ENCODE peak calls at places on chromosomes 16 and 17, in six cellular contexts. N is H1, D is IMR-90, G is H9, F is neuronal stem cell, I is mesendoderm. W is an unnamed sample.

GRCh38 chr16:48165961-48166578 is 10.3 kb upstream of the ABCC12 start:
- DNase-seq in N (no peak), I (peak), G (no peak), F (no peak), D (peak), W (peak)

GRCh38 chr16:67169642-67170167 is 633 bp upstream of the NOL3 start:
- DNase-seq in N (peak), I (peak), D (no peak), F (no peak), G (peak), W (peak)

GRCh38 chr17:13352747-13353415 is 248.8 kb downstream of the HS3ST3A1 start:
- DNase-seq in N (no peak), G (no peak), I (no peak), F (no peak), D (no peak), W (no peak)

GRCh38 chr17:61551255-61551742 is 39.7 kb downstream of the NACA2 start:
- DNase-seq in I (peak), G (no peak), F (peak), D (peak), N (no peak), W (peak)

GRCh38 chr16:54927125-54928015 is 3.3 kb upstream of the IRX5 start:
- DNase-seq in I (peak), D (no peak), F (no peak), N (no peak), G (no peak), W (no peak)

GRCh38 chr17:17385502-17385901 is 82.3 kb downstream of the NT5M start:
- DNase-seq in D (no peak), N (no peak), I (no peak), F (peak), G (no peak), W (no peak)

GRCh38 chr16:7526736-7527135 is 194.1 kb downstream of the RBFOX1 start:
- DNase-seq in G (no peak), D (no peak), N (no peak), F (no peak), I (peak), W (no peak)

GRCh38 chr17:66673668-66674276 is 161.1 kb upstream of the CACNG5 start:
- DNase-seq in I (peak), D (peak), G (peak), N (peak), F (peak), W (peak)

GRCh38 chr17:71434716-71435115 is 686.1 kb upstream of the SOX9 start:
- DNase-seq in D (no peak), G (no peak), F (no peak), N (no peak), I (no peak), W (no peak)

GRCh38 chr16:75534560-75535205 is 1.2 kb downstream of the CHST5 start:
- DNase-seq in D (no peak), N (no peak), G (no peak), F (no peak), I (no peak), W (no peak)

GRCh38 chr17:77087650-77088454 is 52.9 kb upstream of the SEC14L1 start:
- DNase-seq in D (no peak), G (no peak), I (no peak), F (no peak), N (no peak), W (no peak)
- H4K8ac ChIP-seq in D (peak), G (no peak), I (peak), F (no peak), N (peak), W (peak)

DNA sequence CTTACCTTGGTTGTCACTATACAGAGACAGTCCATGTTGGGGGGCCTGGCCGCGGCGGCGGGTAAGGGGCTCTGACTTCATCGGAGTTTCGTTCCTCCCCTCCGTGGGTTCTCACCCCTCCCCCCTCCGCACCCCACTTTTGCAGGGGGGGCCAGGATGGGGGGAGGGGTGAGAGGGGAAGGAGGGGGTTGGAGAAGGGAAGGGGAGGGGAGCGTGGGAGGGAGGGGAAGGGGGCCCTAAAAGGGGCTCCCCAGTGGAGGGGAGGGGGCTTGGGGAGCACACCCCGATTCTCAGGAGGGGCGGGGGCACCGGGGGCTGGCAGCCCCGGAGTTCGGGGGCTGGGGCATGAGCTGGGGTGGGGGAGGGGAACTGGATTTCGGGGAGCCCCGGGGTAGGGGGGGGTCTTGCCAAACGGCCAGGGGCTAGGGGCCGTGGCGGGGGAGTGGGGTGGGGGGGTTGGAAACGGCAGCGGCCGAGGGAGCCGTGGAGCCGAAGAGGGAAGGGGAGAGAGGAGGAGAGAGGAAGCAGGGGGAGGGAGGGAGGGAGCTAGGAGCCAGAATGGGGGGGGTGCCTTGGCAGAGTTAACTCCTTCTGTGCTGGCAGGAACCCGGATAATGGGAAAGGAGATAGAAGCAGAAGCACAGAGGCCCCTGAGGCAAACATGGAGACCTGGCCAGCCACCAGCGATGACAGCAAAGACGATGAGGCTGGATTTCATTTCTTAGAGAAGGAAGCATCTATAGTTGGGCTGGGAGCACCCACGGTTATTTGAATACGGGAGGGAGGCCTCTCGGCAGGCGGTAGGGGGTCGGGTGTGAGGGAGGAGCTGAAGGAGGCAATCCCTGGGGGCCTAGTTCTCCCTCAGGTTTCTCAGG is 2.3 kb downstream of the DLG4 start:
- DNase-seq in N (peak), G (peak), F (no peak), D (peak), I (peak), W (peak)
- H4K8ac ChIP-seq in N (no peak), G (no peak), F (no peak), D (peak), I (no peak), W (peak)

DNA sequence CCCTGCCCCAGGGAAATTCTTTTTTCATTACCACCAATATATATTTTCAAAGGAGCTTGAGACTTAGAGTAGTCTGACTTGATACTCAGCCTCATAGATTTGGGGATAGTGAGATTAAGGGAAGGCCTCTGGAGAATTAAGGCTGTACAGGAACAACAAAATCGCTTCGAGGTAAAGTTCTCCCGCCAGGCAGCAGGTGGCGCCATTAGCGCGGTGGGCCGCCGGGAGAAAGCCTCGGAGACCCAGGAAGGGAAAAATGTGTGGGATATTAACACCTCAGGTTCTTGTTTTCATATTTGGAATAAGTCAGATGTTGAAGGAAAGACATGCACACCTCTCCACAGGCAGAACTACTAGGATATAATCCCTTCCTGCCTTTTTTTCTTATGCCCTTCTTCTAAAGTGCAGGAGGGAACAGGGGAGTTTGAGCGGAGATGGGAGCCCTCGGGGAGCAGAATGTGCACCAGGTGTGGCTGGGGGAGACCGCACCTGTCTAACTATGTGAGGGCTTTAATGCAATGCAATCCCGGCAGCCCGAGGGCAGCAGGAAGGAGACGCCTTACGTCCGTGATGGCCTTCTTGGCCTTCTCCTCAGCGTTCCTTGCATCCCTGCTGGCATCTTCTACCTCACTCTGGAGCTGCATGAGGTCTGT is 25.9 kb downstream of the MYH3 start:
- DNase-seq in F (no peak), N (peak), D (peak), I (peak), G (peak), W (peak)
- H4K8ac ChIP-seq in F (no peak), N (no peak), D (no peak), I (no peak), G (no peak), W (no peak)

DNA sequence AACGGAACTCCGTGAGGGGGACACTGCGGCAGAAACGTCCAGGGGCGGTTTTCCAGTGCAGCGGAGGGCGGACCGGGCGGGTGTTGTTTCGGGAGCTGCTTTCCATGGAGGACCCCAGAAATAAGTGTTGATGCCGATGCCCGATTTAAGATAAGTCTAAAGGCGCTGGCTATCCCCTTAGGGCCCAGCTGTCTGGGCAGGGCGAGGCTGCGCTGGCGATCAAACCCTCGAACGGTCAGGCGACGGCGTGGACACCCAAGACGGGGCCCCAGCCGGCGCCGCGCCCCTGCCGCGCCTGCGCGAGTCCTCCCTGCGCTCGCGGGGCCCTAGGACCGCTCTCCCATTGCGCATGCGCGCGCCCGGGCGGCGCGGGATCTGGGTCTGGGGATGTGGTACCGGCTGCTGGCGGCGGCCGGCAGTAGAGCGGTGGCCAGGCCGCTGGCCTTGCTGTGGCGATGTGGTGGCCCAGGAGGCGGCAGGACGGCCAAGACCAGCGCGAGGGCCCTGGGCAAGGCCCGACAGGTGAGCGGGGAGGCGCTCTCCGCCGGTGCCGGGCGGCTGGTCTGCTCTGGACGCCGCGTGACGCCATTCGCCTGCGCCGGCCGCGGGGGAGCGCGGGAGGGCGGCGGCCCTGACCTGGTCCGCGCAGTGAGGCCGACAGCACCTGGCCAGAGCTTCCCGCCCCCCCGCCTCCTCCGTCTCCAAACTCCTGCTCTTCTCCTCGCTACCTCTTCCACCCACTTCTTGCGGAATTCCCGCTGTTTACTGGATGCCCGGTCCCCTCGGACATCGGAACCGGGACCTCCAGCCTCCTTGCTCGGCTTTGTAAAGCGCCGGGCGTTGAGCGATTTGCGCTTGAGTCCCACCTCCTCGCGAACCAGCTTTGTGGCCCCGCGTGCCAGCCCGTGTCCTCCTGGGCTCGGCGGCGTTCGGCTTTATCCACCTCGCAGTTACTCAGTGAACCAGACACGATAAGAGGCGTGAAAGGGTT is 24.0 kb downstream of the DEF8 start:
- DNase-seq in N (peak), F (peak), G (peak), D (peak), I (peak), W (peak)
- H4K8ac ChIP-seq in N (peak), F (peak), G (no peak), D (peak), I (peak), W (peak)

W was measured in mesenchymal stem cell.